ENCODE peak calls at places on chromosomes 3 and 15, in four cellular contexts. N is mesendoderm, Q is H1, T is IMR-90. F is an unnamed sample.

GRCh38 chr3:115071611-115072010 is 75.5 kb downstream of the ZBTB20 start:
- DNase-seq in N (no peak), Q (no peak), T (peak; percentile 60), F (no peak)

GRCh38 chr15:96254168-96254567 is 76.3 kb upstream of the NR2F2 start:
- DNase-seq in N (peak; percentile 38), Q (no peak), T (no peak), F (no peak)

GRCh38 chr3:35544976-35545375 is 94.3 kb upstream of the ARPP21 start:
- DNase-seq in N (peak; percentile 62), Q (no peak), T (no peak), F (no peak)

GRCh38 chr15:56242576-56243116 is 1.0 kb downstream of the RFX7 start:
- DNase-seq in N (no peak), Q (no peak), T (no peak), F (no peak)

GRCh38 chr15:60941448-60941847 is 287.7 kb downstream of the RORA start:
- DNase-seq in N (no peak), Q (no peak), T (peak; percentile 93), F (no peak)

GRCh38 chr3:193554790-193555189 is at the start of gene ATP13A4:
- DNase-seq in N (peak; percentile 45), Q (no peak), T (no peak), F (peak; percentile 65)

GRCh38 chr3:184156522-184156955 is 1.4 kb downstream of the DVL3 start:
- DNase-seq in N (peak; percentile 35), Q (no peak), T (peak; percentile 60), F (peak; percentile 41)

GRCh38 chr15:85063088-85063487 is 81.4 kb downstream of the PDE8A start:
- DNase-seq in N (no peak), Q (no peak), T (peak; percentile 57), F (no peak)

GRCh38 chr3:171954644-171955365 is 84.6 kb upstream of the FNDC3B start:
- DNase-seq in N (no peak), Q (no peak), T (no peak), F (no peak)

GRCh38 chr3:43919067-43919466 is 228.3 kb downstream of the ABHD5 start:
- DNase-seq in N (no peak), Q (no peak), T (no peak), F (no peak)

GRCh38 chr3:185858502-185859225 is 33.8 kb upstream of the IGF2BP2 start:
- DNase-seq in N (no peak), Q (no peak), T (no peak), F (no peak)

GRCh38 chr3:145182196-145182911 is 978.6 kb downstream of the PLOD2 start:
- DNase-seq in N (no peak), Q (no peak), T (no peak), F (no peak)

GRCh38 chr3:30227571-30228301 is 378.7 kb upstream of the TGFBR2 start:
- DNase-seq in N (no peak), Q (no peak), T (peak; percentile 96), F (no peak)

GRCh38 chr15:99177679-99178078 is 71.7 kb downstream of the TTC23 start:
- DNase-seq in N (no peak), Q (no peak), T (no peak), F (no peak)

GRCh38 chr3:97057365-97057764 is 243.0 kb downstream of the EPHA6 start:
- DNase-seq in N (no peak), Q (no peak), T (no peak), F (no peak)

GRCh38 chr3:37988931-37989525 is 1.6 kb upstream of the VILL start:
- DNase-seq in N (no peak), Q (no peak), T (no peak), F (no peak)
- H3K56ac ChIP-seq in N (no peak overlapping the region), Q (no peak overlapping the region), T (no peak overlapping the region), F (no peak overlapping the region)

GRCh38 chr3:176767385-176767784 is 429.9 kb downstream of the TBL1XR1 start:
- DNase-seq in N (no peak), Q (no peak), T (peak; percentile 28), F (no peak)
- H3K56ac ChIP-seq in N (no peak overlapping the region), Q (no peak overlapping the region), T (no peak overlapping the region), F (no peak overlapping the region)

DNA sequence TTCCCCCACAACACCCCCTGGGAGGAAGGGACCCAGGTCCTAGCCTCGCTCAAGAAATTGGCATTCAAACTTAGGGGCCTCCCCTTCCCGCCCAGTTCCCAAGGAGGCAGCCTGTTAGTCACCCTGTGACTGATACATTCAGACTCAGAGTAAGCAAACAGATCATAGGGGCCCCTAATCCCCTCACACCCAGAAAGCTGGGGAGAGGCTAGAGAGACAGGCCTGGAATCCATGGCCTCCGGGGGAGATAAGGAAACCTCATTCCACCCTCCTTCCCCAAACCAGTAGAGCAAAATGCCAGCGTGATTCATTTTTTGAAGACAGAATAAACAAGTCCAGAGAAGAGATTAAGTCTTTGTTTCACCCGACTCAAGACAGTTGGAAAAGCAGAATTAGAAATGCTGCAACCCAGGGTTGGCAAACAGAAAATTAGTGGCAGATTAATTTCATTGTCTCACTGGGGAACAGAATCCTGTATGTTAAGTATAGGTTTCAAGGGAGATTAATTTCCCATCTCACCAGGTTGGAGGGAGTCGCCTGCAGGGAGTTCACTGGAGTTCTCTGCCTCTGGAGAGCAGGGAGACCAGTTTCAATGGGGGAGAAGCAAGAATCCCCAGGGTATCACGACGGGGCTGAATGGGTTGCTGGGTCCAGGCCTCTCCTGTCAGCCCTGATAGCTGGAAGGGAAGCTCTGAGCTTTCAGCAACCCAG is 268.3 kb downstream of the UACA start:
- DNase-seq in N (peak; percentile 66), Q (no peak), T (peak; percentile 96), F (no peak)
- H3K56ac ChIP-seq in N (no peak overlapping the region), Q (no peak overlapping the region), T (peak overlapping the region; percentile 37), F (no peak overlapping the region)

DNA sequence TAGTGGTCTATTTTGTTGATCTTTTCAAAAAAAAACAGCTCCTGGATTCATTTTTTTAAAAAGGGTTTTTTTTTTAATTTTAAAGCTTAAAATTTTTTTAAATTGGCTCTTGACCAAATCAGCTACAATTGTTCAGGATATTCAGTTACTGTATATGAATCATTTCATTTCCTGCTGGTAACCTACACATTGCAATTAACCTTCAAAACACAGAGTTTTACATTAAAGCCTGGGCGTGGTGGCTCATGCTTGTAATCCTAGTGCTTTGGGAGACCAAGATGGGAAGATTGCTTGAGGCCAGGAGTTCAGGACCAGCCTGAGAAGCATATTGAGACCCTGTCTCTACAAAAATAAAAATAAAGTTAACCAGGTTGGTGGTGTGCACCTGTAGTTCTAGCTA is 163.4 kb downstream of the ALDH1A2 start:
- DNase-seq in N (no peak), Q (no peak), T (no peak), F (no peak)
- H3K56ac ChIP-seq in N (no peak overlapping the region), Q (no peak overlapping the region), T (no peak overlapping the region), F (no peak overlapping the region)

GRCh38 chr3:38645076-38645475 is 4.4 kb downstream of the SCN5A start:
- DNase-seq in N (no peak), Q (no peak), T (no peak), F (no peak)
- H3K56ac ChIP-seq in N (no peak overlapping the region), Q (no peak overlapping the region), T (no peak overlapping the region), F (no peak overlapping the region)

DNA sequence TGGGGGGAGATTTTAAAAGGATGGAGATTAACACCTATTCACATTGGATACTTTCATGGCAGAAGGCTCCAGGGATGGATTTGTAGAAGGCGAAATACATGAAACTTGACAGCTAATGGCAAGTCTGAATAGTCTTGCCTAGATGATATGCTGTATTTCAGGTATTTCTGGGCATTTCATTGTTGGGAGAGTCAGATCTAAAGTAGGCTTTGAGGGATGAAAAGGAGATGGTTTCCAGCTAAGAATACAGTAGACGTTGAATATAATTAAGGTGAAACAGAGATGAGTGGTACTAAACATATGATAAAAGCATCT is 189.2 kb upstream of the PDZRN3 start:
- DNase-seq in N (no peak), Q (no peak), T (no peak), F (no peak)
- H3K56ac ChIP-seq in N (no peak overlapping the region), Q (no peak overlapping the region), T (no peak overlapping the region), F (no peak overlapping the region)